ENCODE peak calls at places on chromosomes 1 and 21, in seven cellular contexts. W, Q, R, A, N, C and H are unnamed samples.

GRCh38 chr1:16120411-16120810 is 35.5 kb downstream of the EPHA2 start:
- DNase-seq in W (no peak), Q (no peak), R (no peak), A (no peak), N (no peak), C (no peak), H (no peak)

GRCh38 chr1:171134194-171134924 is 43.7 kb downstream of the FMO3 start:
- DNase-seq in W (no peak), Q (no peak), R (no peak), A (no peak), N (no peak), C (no peak), H (no peak)

GRCh38 chr21:26852422-26852821 is 7.2 kb upstream of the ADAMTS1 start:
- DNase-seq in W (no peak), Q (no peak), R (no peak), A (no peak), N (peak; percentile 64), C (no peak), H (no peak)

GRCh38 chr1:59204001-59204400 is 92.9 kb upstream of the FGGY start:
- DNase-seq in W (no peak), Q (peak; percentile 60), R (no peak), A (no peak), N (no peak), C (peak; percentile 37), H (no peak)

GRCh38 chr1:3880429-3881190 is 19.5 kb downstream of the C1orf174 start:
- DNase-seq in W (no peak), Q (no peak), R (no peak), A (no peak), N (no peak), C (no peak), H (no peak)

GRCh38 chr1:147651466-147651865 is 18.9 kb downstream of the ACP6 start:
- DNase-seq in W (no peak), Q (no peak), R (no peak), A (no peak), N (no peak), C (no peak), H (no peak)

GRCh38 chr1:61226791-61227567 is 144.6 kb downstream of the NFIA start:
- DNase-seq in W (no peak), Q (no peak), R (no peak), A (no peak), N (no peak), C (no peak), H (no peak)

GRCh38 chr1:237237721-237238120 is 195.7 kb downstream of the RYR2 start:
- DNase-seq in W (no peak), Q (no peak), R (no peak), A (no peak), N (no peak), C (no peak), H (no peak)

GRCh38 chr1:147167361-147167760 is 4.9 kb downstream of the PRKAB2 start:
- DNase-seq in W (peak; percentile 86), Q (no peak), R (no peak), A (no peak), N (no peak), C (no peak), H (no peak)

GRCh38 chr1:201399352-201400126 is 415 bp upstream of the LAD1 start:
- DNase-seq in W (peak; percentile 87), Q (no peak), R (no peak), A (peak; percentile 52), N (peak; percentile 77), C (no peak), H (no peak)

GRCh38 chr1:35539073-35539823 is 18.0 kb downstream of the KIAA0319L start:
- DNase-seq in W (no peak), Q (no peak), R (no peak), A (no peak), N (no peak), C (no peak), H (no peak)

GRCh38 chr1:117641536-117641935 is 35.7 kb downstream of the TENT5C start:
- DNase-seq in W (no peak), Q (no peak), R (no peak), A (no peak), N (no peak), C (no peak), H (no peak)

GRCh38 chr21:19420607-19421006 is 1017.0 kb upstream of the TMPRSS15 start:
- DNase-seq in W (no peak), Q (no peak), R (no peak), A (no peak), N (no peak), C (no peak), H (no peak)

GRCh38 chr1:61337037-61337436 is 254.7 kb downstream of the NFIA start:
- DNase-seq in W (no peak), Q (no peak), R (no peak), A (no peak), N (peak; percentile 41), C (no peak), H (no peak)

GRCh38 chr1:109704173-109704572 is 7.9 kb upstream of the GSTM5 start:
- DNase-seq in W (no peak), Q (no peak), R (no peak), A (no peak), N (peak; percentile 55), C (no peak), H (no peak)
- TF ChIP-seq CTCF in W (no peak), Q (no peak), R (no peak), A (no peak), N (no peak), C (no peak), H (no peak)

GRCh38 chr1:69787151-69787550 is 219.4 kb downstream of the LRRC7 start:
- DNase-seq in W (no peak), Q (no peak), R (no peak), A (no peak), N (peak; percentile 25), C (no peak), H (no peak)
- TF ChIP-seq CTCF in W (no peak), Q (no peak), R (no peak), A (no peak), N (peak; percentile 28), C (no peak), H (no peak)

DNA sequence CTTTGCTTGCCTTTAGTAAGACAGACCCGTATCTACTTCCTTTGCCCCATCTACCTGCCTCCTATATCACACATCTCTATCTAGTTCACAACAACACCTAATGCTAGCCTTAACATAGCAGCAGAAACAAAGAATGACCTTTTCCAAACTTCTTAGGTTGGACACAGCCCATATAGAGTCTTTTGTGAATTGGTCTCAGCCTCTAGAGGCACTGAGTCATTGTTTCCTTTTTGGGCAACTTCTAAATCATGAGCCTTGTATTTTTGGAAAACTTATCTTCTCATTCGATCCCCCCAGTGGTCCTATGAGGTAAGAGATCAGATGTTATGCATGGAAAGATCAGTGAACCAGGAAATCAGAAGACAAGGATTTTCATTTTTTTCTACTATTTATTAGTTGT is 679.4 kb upstream of the USP24 start:
- DNase-seq in W (no peak), Q (no peak), R (no peak), A (no peak), N (no peak), C (no peak), H (no peak)
- TF ChIP-seq CTCF in W (no peak), Q (no peak), R (no peak), A (no peak), N (no peak), C (no peak), H (no peak)

DNA sequence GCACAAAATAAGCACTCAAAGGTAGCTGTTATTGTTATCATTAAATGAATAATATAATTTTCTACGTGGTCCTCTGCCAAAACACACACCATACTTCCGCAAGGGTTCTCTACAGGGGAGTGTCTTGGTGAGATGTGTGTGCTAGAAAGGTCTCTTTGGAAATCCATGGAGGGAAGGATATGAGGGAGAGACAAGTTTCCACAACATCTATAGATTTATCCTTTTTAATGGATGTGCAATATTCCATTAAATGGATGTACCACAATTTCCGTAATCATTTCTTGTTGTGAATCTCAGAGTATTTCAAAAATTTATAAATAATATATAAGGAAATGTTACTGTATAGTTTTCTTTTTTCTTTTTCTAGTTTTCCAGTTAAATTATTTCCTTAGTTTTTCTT is 2.6 kb upstream of the TNFRSF8 start:
- DNase-seq in W (no peak), Q (no peak), R (no peak), A (no peak), N (no peak), C (no peak), H (no peak)
- TF ChIP-seq CTCF in W (no peak), Q (no peak), R (no peak), A (no peak), N (no peak), C (no peak), H (no peak)

DNA sequence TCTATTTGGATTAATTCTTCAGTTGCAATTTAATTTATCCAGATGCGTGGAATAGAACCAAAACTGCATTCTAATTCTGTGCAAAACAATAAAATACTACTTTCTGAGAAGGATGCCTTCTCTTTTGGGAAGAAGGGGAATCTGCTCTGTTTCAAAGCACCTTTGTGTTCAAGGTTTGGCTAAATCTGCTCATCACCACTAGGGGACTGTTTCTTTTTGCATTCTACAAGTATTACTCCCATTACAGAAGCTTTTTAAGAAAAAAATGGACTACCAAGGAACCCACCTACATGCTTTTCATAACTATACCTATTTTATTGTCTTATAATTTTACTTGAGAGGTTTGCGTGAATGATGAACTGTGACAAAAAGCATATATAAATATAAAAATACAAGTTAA is 18.2 kb downstream of the MRPS6 start:
- DNase-seq in W (no peak), Q (no peak), R (no peak), A (no peak), N (peak; percentile 60), C (no peak), H (no peak)
- TF ChIP-seq CTCF in W (peak; percentile 14), Q (peak; percentile 11), R (peak; percentile 43), A (no peak), N (peak; percentile 71), C (peak; percentile 32), H (peak; percentile 34)

GRCh38 chr1:211352465-211352864 is 25.8 kb downstream of the TRAF5 start:
- DNase-seq in W (no peak), Q (no peak), R (no peak), A (no peak), N (no peak), C (no peak), H (no peak)

GRCh38 chr1:211349730-211350129 is 23.1 kb downstream of the TRAF5 start:
- DNase-seq in W (no peak), Q (no peak), R (no peak), A (no peak), N (no peak), C (no peak), H (no peak)

GRCh38 chr1:211353562-211354212 is 27.1 kb downstream of the TRAF5 start:
- DNase-seq in W (no peak), Q (no peak), R (no peak), A (no peak), N (no peak), C (no peak), H (no peak)

GRCh38 chr1:211355873-211356272 is 29.2 kb downstream of the TRAF5 start:
- DNase-seq in W (no peak), Q (no peak), R (no peak), A (no peak), N (no peak), C (no peak), H (no peak)

GRCh38 chr1:211352985-211353515 is 26.4 kb downstream of the TRAF5 start:
- DNase-seq in W (peak; percentile 26), Q (peak; percentile 24), R (no peak), A (peak; percentile 61), N (peak; percentile 74), C (no peak), H (peak; percentile 56)
- TF ChIP-seq CTCF in W (peak; percentile 59), Q (peak; percentile 57), R (peak; percentile 55), A (peak; percentile 41), N (peak; percentile 91), C (peak; percentile 66), H (peak; percentile 58)

GRCh38 chr1:75257424-75257823 is 123.2 kb downstream of the LHX8 start:
- DNase-seq in W (no peak), Q (no peak), R (no peak), A (no peak), N (peak; percentile 78), C (no peak), H (no peak)
- TF ChIP-seq CTCF in W (no peak), Q (no peak), R (no peak), A (no peak), N (peak; percentile 59), C (no peak), H (no peak)